ENCODE peak calls at places on chromosomes 1 and 21, in four cellular contexts. S is left lung, B is progenitor cell of endocrine pancreas, J is adrenal gland. Z is an unnamed sample.

GRCh38 chr1:47527653-47528272 is 89.9 kb downstream of the FOXD2 start:
- DNase-seq in S (peak), B (no peak), J (no peak), Z (peak)

GRCh38 chr1:233424727-233425222 is 97.3 kb downstream of the MAP3K21 start:
- DNase-seq in J (no peak), S (no peak), B (no peak), Z (no peak)

GRCh38 chr21:42291751-42292562 is 23.3 kb downstream of the TFF3 start:
- DNase-seq in J (no peak), S (no peak), B (no peak), Z (no peak)

GRCh38 chr1:95127380-95127779 is 10.2 kb downstream of the TLCD4 start:
- DNase-seq in S (no peak), J (no peak), B (no peak), Z (no peak)

GRCh38 chr1:246782120-246782900 is 58.1 kb downstream of the SCCPDH start:
- DNase-seq in S (no peak), B (no peak), J (peak), Z (peak)

GRCh38 chr1:197320991-197321531 is 53.0 kb downstream of the CRB1 start:
- DNase-seq in J (no peak), S (no peak), B (no peak), Z (no peak)

GRCh38 chr1:26408604-26409003 is 2.0 kb upstream of the LIN28A start:
- DNase-seq in S (peak), J (peak), B (peak), Z (peak)

GRCh38 chr1:205230965-205231364 is 3.2 kb downstream of the TMCC2 start:
- DNase-seq in J (no peak), S (no peak), B (no peak), Z (no peak)

GRCh38 chr1:152622803-152623202 is at the start of gene LCE3A:
- DNase-seq in S (no peak), B (no peak), J (no peak), Z (peak)

GRCh38 chr1:234998174-234998741 is 130.4 kb downstream of the TOMM20 start:
- DNase-seq in J (no peak), B (no peak), S (peak), Z (no peak)

GRCh38 chr1:200401263-200401662 is 8.6 kb downstream of the ZNF281 start:
- DNase-seq in B (no peak), S (no peak), J (no peak), Z (no peak)

GRCh38 chr1:27862671-27863551 is 9.4 kb upstream of the THEMIS2 start:
- DNase-seq in J (peak), B (no peak), S (peak), Z (no peak)

GRCh38 chr1:169325117-169325516 is 42.5 kb downstream of the NME7 start:
- DNase-seq in B (no peak), J (no peak), S (no peak), Z (no peak)

GRCh38 chr1:14597343-14598006 is 1.0 kb upstream of the KAZN start:
- DNase-seq in B (no peak), S (no peak), J (no peak), Z (no peak)

GRCh38 chr1:51669191-51669590 is 52.3 kb downstream of the OSBPL9 start:
- DNase-seq in J (no peak), S (no peak), B (no peak), Z (no peak)

GRCh38 chr1:184840596-184840995 is 85.9 kb upstream of the EDEM3 start:
- DNase-seq in J (no peak), B (no peak), S (no peak), Z (no peak)

GRCh38 chr1:159113783-159114182 is 37.2 kb upstream of the AIM2 start:
- DNase-seq in J (no peak), S (no peak), B (no peak), Z (no peak)

GRCh38 chr1:59077739-59078503 is 219.0 kb upstream of the FGGY start:
- DNase-seq in S (peak), B (no peak), J (no peak), Z (no peak)

GRCh38 chr1:19473119-19473518 is 12.2 kb downstream of the CAPZB start:
- DNase-seq in J (no peak), S (no peak), B (no peak), Z (no peak)

GRCh38 chr1:226708342-226708780 is 30.7 kb downstream of the ITPKB start:
- DNase-seq in J (no peak), S (no peak), B (no peak), Z (peak)

GRCh38 chr1:153213519-153213918 is 3.9 kb upstream of the PRR9 start:
- DNase-seq in S (no peak), B (no peak), J (no peak), Z (no peak)

GRCh38 chr1:146012703-146013565 is 8.6 kb downstream of the HJV start:
- DNase-seq in B (no peak), S (no peak), J (peak), Z (peak)

DNA sequence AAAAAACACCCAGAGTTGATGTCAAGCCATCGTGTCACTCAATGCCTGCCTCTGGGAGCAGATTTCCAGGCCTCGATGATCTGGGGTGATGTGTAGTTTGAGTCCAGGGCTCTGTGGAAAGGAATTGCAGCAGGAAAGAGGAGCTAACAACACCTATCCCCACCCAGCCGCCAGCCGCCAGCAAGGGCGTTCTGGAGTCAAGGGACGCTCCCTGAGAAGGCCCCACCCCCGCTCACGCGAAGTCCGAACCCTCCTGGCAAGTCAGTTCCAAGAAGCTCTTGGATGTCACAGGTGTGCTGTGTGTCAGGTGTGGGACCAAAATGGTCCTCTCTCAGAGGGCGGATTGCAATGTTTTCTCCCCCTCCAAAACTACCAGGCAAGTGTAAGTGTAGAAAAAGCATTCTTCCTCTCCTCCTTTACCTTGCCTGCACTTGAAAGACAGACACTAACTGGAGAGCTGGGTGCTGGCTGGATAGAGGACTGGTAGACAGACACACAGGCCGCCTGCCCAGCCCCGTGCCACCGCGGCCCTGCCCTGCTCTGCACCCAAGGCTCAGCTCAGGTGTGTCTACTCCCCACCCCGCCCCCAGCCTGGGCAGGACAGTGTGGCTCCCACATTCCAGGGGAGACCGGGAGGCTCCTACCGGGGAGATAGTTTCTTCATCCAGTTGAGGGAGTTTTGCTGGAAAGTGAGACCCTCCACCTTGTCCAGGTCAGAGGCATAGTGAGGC is 8.5 kb downstream of the AGT start:
- DNase-seq in S (no peak), B (no peak), J (no peak), Z (no peak)
- TF ChIP-seq CTCF in S (no peak), B (no peak), J (no peak), Z (no peak)

GRCh38 chr1:12406218-12407021 is 176.6 kb downstream of the VPS13D start:
- DNase-seq in B (no peak), J (no peak), S (no peak), Z (no peak)

GRCh38 chr1:12405325-12406217 is 175.7 kb downstream of the VPS13D start:
- DNase-seq in J (no peak), S (peak), B (no peak), Z (no peak)

GRCh38 chr1:12402844-12403243 is 173.0 kb downstream of the VPS13D start:
- DNase-seq in J (no peak), S (no peak), B (no peak), Z (no peak)

GRCh38 chr1:12407050-12407961 is 177.5 kb downstream of the VPS13D start:
- DNase-seq in S (no peak), J (no peak), B (no peak), Z (peak)

GRCh38 chr1:12404918-12405317 is 175.1 kb downstream of the VPS13D start:
- DNase-seq in S (no peak), J (no peak), B (no peak), Z (no peak)
- TF ChIP-seq CTCF in S (no peak), J (no peak), B (no peak), Z (no peak)

GRCh38 chr1:98749152-98749756 is 87.7 kb downstream of the SNX7 start:
- DNase-seq in B (no peak), J (no peak), S (no peak), Z (no peak)
- TF ChIP-seq CTCF in B (peak), J (peak), S (no peak), Z (peak)

DNA sequence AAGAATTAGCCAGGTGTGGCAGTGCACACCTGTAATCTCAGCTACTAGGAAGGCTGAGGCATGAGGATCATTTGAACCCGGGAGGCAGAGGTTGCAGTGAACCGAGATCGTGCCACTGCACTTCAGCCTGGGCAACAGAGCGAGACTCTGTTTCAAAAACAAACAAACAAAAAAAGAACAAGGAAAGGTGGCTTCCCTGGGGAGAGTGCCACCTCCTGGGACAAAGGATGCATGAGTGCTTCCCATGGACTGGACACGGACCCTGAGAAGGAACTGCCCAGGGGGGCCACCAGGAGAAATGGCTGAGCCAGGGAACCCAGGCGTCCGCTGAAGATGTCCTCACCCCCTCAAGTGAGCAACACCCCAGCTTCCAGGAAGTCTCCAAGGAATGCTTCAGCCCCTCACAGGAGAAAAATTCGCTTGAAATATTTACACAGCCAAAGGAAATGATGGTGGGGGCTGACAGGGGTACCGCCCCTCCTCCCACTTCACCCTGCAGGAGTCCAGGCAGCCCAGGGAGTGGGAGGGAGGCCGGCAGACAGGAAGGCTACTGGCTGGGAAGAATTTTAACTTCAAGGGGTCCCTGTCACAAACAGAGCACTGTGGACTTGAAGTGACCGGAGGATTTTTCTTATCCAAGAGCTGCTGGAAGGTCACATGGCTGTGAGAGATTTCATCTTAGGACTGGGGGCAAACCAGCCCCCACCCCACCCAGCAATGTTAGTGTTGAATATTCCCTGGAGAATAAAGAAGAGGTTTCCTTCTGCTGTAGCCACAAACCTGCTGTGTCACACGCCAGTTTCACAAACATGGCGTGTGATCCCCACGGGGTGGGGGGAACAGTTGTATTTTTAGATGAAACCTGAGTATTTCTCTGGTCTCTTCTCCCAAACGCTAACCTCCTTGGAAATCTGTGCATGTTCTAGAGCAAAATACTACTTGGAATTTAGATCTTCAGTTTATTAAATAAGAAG is 90.8 kb upstream of the SLC25A33 start:
- DNase-seq in B (no peak), J (no peak), S (no peak), Z (no peak)
- TF ChIP-seq CTCF in B (no peak), J (no peak), S (no peak), Z (no peak)

DNA sequence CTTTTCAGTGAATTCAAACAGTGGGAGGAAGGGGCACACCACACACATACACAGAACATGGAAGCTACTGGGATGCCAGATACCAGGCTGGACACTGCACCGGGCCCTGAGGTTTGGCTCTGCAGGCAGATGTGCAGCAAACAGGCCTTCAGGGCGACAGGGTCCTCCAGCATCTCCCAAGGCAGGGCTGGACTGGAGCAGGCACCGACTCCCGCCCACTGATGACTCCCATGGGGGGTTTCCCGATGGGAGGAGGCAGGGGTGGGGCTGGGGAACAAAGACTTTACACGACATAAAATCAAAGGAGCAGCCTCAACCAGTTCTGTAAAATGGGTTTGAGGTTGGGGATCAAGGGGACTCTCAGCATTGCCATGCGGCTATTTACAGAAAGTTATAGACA is 118.1 kb downstream of the SYT2 start:
- DNase-seq in S (no peak), B (no peak), J (no peak), Z (peak)
- TF ChIP-seq CTCF in S (no peak), B (no peak), J (no peak), Z (no peak)